ENCODE peak calls at places on chromosomes 13 and 19, in eight cellular contexts. One of them, this sample, is unnamed.
A peak's percentile ranks its signal among the peaks of the same experiment; 100 is the strongest.

GRCh38 chr13:113935081-113935511 is 38.8 kb downstream of the C13orf46 start:
- DNase-seq in germinal center: no peak
- DNase-seq in heart left ventricle: no peak
- DNase-seq in naive thymus-derived CD8-positive, alpha-beta T cell: no peak
- DNase-seq in EL: no peak
- DNase-seq in activated T-cell treated with anti-CD3 and anti-CD28 coated beads for 4 hours: no peak
- DNase-seq in WTC11: peak; percentile 38
- DNase-seq in amniotic epithelial cell: no peak
- DNase-seq in this sample: no peak

GRCh38 chr13:24076124-24076523 is 84.4 kb upstream of the SPATA13 start:
- DNase-seq in germinal center: no peak
- DNase-seq in heart left ventricle: no peak
- DNase-seq in naive thymus-derived CD8-positive, alpha-beta T cell: no peak
- DNase-seq in EL: no peak
- DNase-seq in activated T-cell treated with anti-CD3 and anti-CD28 coated beads for 4 hours: no peak
- DNase-seq in WTC11: no peak
- DNase-seq in amniotic epithelial cell: no peak
- DNase-seq in this sample: peak; percentile 90

GRCh38 chr13:111058796-111059506 is 56.2 kb upstream of the ARHGEF7 start:
- DNase-seq in germinal center: no peak
- DNase-seq in heart left ventricle: no peak
- DNase-seq in naive thymus-derived CD8-positive, alpha-beta T cell: no peak
- DNase-seq in EL: peak; percentile 59
- DNase-seq in activated T-cell treated with anti-CD3 and anti-CD28 coated beads for 4 hours: no peak
- DNase-seq in WTC11: no peak
- DNase-seq in amniotic epithelial cell: peak; percentile 8
- DNase-seq in this sample: no peak

GRCh38 chr19:33193864-33194362 is at the start of gene LRP3:
- DNase-seq in germinal center: no peak
- DNase-seq in heart left ventricle: peak; percentile 54
- DNase-seq in naive thymus-derived CD8-positive, alpha-beta T cell: no peak
- DNase-seq in EL: peak; percentile 24
- DNase-seq in activated T-cell treated with anti-CD3 and anti-CD28 coated beads for 4 hours: no peak
- DNase-seq in WTC11: peak; percentile 38
- DNase-seq in amniotic epithelial cell: no peak
- DNase-seq in this sample: no peak

GRCh38 chr13:40438022-40438692 is 228.3 kb downstream of the FOXO1 start:
- DNase-seq in germinal center: no peak
- DNase-seq in heart left ventricle: no peak
- DNase-seq in naive thymus-derived CD8-positive, alpha-beta T cell: no peak
- DNase-seq in EL: no peak
- DNase-seq in activated T-cell treated with anti-CD3 and anti-CD28 coated beads for 4 hours: no peak
- DNase-seq in WTC11: no peak
- DNase-seq in amniotic epithelial cell: no peak
- DNase-seq in this sample: no peak

GRCh38 chr13:112103971-112104872 is 37.3 kb downstream of the SOX1 start:
- DNase-seq in germinal center: no peak
- DNase-seq in heart left ventricle: no peak
- DNase-seq in naive thymus-derived CD8-positive, alpha-beta T cell: no peak
- DNase-seq in EL: no peak
- DNase-seq in activated T-cell treated with anti-CD3 and anti-CD28 coated beads for 4 hours: no peak
- DNase-seq in WTC11: peak; percentile 66
- DNase-seq in amniotic epithelial cell: no peak
- DNase-seq in this sample: no peak

GRCh38 chr19:1216756-1217155 is 11.2 kb downstream of the STK11 start:
- DNase-seq in germinal center: no peak
- DNase-seq in heart left ventricle: no peak
- DNase-seq in naive thymus-derived CD8-positive, alpha-beta T cell: no peak
- DNase-seq in EL: no peak
- DNase-seq in activated T-cell treated with anti-CD3 and anti-CD28 coated beads for 4 hours: no peak
- DNase-seq in WTC11: no peak
- DNase-seq in amniotic epithelial cell: no peak
- DNase-seq in this sample: no peak

GRCh38 chr19:3403489-3404323 is 37.3 kb downstream of the NFIC start:
- DNase-seq in germinal center: no peak
- DNase-seq in heart left ventricle: peak; percentile 96
- DNase-seq in naive thymus-derived CD8-positive, alpha-beta T cell: no peak
- DNase-seq in EL: peak; percentile 89
- DNase-seq in activated T-cell treated with anti-CD3 and anti-CD28 coated beads for 4 hours: no peak
- DNase-seq in WTC11: no peak
- DNase-seq in amniotic epithelial cell: peak; percentile 83
- DNase-seq in this sample: peak; percentile 72

GRCh38 chr13:71754407-71754974 is 112.5 kb downstream of the DACH1 start:
- DNase-seq in germinal center: no peak
- DNase-seq in heart left ventricle: peak; percentile 35
- DNase-seq in naive thymus-derived CD8-positive, alpha-beta T cell: no peak
- DNase-seq in EL: no peak
- DNase-seq in activated T-cell treated with anti-CD3 and anti-CD28 coated beads for 4 hours: no peak
- DNase-seq in WTC11: no peak
- DNase-seq in amniotic epithelial cell: no peak
- DNase-seq in this sample: peak; percentile 1

GRCh38 chr19:17127671-17128070 is 52.1 kb downstream of the MYO9B start:
- DNase-seq in germinal center: no peak
- DNase-seq in heart left ventricle: no peak
- DNase-seq in naive thymus-derived CD8-positive, alpha-beta T cell: no peak
- DNase-seq in EL: no peak
- DNase-seq in activated T-cell treated with anti-CD3 and anti-CD28 coated beads for 4 hours: no peak
- DNase-seq in WTC11: no peak
- DNase-seq in amniotic epithelial cell: no peak
- DNase-seq in this sample: no peak

GRCh38 chr19:54257116-54257480 is at the start of gene LILRB5:
- DNase-seq in germinal center: no peak
- DNase-seq in heart left ventricle: no peak
- DNase-seq in naive thymus-derived CD8-positive, alpha-beta T cell: no peak
- DNase-seq in EL: no peak
- DNase-seq in activated T-cell treated with anti-CD3 and anti-CD28 coated beads for 4 hours: no peak
- DNase-seq in WTC11: no peak
- DNase-seq in amniotic epithelial cell: no peak
- DNase-seq in this sample: no peak

GRCh38 chr13:25992076-25992475 is 59.7 kb downstream of the SHISA2 start:
- DNase-seq in germinal center: no peak
- DNase-seq in heart left ventricle: no peak
- DNase-seq in naive thymus-derived CD8-positive, alpha-beta T cell: no peak
- DNase-seq in EL: no peak
- DNase-seq in activated T-cell treated with anti-CD3 and anti-CD28 coated beads for 4 hours: no peak
- DNase-seq in WTC11: no peak
- DNase-seq in amniotic epithelial cell: no peak
- DNase-seq in this sample: peak; percentile 77

GRCh38 chr19:34319785-34320184 is 45.2 kb upstream of the GPI start:
- DNase-seq in germinal center: no peak
- DNase-seq in heart left ventricle: no peak
- DNase-seq in naive thymus-derived CD8-positive, alpha-beta T cell: no peak
- DNase-seq in EL: no peak
- DNase-seq in activated T-cell treated with anti-CD3 and anti-CD28 coated beads for 4 hours: no peak
- DNase-seq in WTC11: no peak
- DNase-seq in amniotic epithelial cell: no peak
- DNase-seq in this sample: no peak

GRCh38 chr19:30580673-30581072 is 208.5 kb downstream of the ZNF536 start:
- DNase-seq in germinal center: no peak
- DNase-seq in heart left ventricle: no peak
- DNase-seq in naive thymus-derived CD8-positive, alpha-beta T cell: no peak
- DNase-seq in EL: no peak
- DNase-seq in activated T-cell treated with anti-CD3 and anti-CD28 coated beads for 4 hours: no peak
- DNase-seq in WTC11: no peak
- DNase-seq in amniotic epithelial cell: no peak
- DNase-seq in this sample: no peak

GRCh38 chr19:1513492-1514294 is 874 bp upstream of the ADAMTSL5 start:
- DNase-seq in germinal center: peak; percentile 64
- DNase-seq in heart left ventricle: peak; percentile 56
- DNase-seq in naive thymus-derived CD8-positive, alpha-beta T cell: peak; percentile 75
- DNase-seq in EL: peak; percentile 64
- DNase-seq in activated T-cell treated with anti-CD3 and anti-CD28 coated beads for 4 hours: peak; percentile 58
- DNase-seq in WTC11: peak; percentile 74
- DNase-seq in amniotic epithelial cell: peak; percentile 32
- DNase-seq in this sample: no peak

GRCh38 chr19:23762884-23763711 is 4.4 kb upstream of the ZNF681 start:
- DNase-seq in germinal center: peak; percentile 86
- DNase-seq in heart left ventricle: peak; percentile 87
- DNase-seq in naive thymus-derived CD8-positive, alpha-beta T cell: peak; percentile 80
- DNase-seq in EL: peak; percentile 73
- DNase-seq in activated T-cell treated with anti-CD3 and anti-CD28 coated beads for 4 hours: peak; percentile 72
- DNase-seq in WTC11: peak; percentile 98
- DNase-seq in amniotic epithelial cell: peak; percentile 49
- DNase-seq in this sample: peak; percentile 64

GRCh38 chr19:30807263-30807662 is 435.1 kb downstream of the ZNF536 start:
- DNase-seq in germinal center: no peak
- DNase-seq in heart left ventricle: no peak
- DNase-seq in naive thymus-derived CD8-positive, alpha-beta T cell: no peak
- DNase-seq in EL: no peak
- DNase-seq in activated T-cell treated with anti-CD3 and anti-CD28 coated beads for 4 hours: no peak
- DNase-seq in WTC11: no peak
- DNase-seq in amniotic epithelial cell: no peak
- DNase-seq in this sample: no peak

GRCh38 chr19:44738603-44739585 is 9.6 kb upstream of the BCL3 start:
- DNase-seq in germinal center: no peak
- DNase-seq in heart left ventricle: no peak
- DNase-seq in naive thymus-derived CD8-positive, alpha-beta T cell: no peak
- DNase-seq in EL: no peak
- DNase-seq in activated T-cell treated with anti-CD3 and anti-CD28 coated beads for 4 hours: no peak
- DNase-seq in WTC11: no peak
- DNase-seq in amniotic epithelial cell: no peak
- DNase-seq in this sample: peak; percentile 77

GRCh38 chr13:100069278-100069677 is 19.6 kb upstream of the PCCA start:
- DNase-seq in germinal center: no peak
- DNase-seq in heart left ventricle: no peak
- DNase-seq in naive thymus-derived CD8-positive, alpha-beta T cell: no peak
- DNase-seq in EL: no peak
- DNase-seq in activated T-cell treated with anti-CD3 and anti-CD28 coated beads for 4 hours: no peak
- DNase-seq in WTC11: no peak
- DNase-seq in amniotic epithelial cell: peak; percentile 55
- DNase-seq in this sample: peak; percentile 96

GRCh38 chr19:10508036-10508435 is 4.9 kb upstream of the KEAP1 start:
- DNase-seq in germinal center: no peak
- DNase-seq in heart left ventricle: no peak
- DNase-seq in naive thymus-derived CD8-positive, alpha-beta T cell: no peak
- DNase-seq in EL: no peak
- DNase-seq in activated T-cell treated with anti-CD3 and anti-CD28 coated beads for 4 hours: no peak
- DNase-seq in WTC11: no peak
- DNase-seq in amniotic epithelial cell: no peak
- DNase-seq in this sample: no peak

GRCh38 chr19:48506138-48506733 is 5.4 kb downstream of the LMTK3 start:
- DNase-seq in germinal center: peak; percentile 49
- DNase-seq in heart left ventricle: no peak
- DNase-seq in naive thymus-derived CD8-positive, alpha-beta T cell: no peak
- DNase-seq in EL: peak; percentile 65
- DNase-seq in activated T-cell treated with anti-CD3 and anti-CD28 coated beads for 4 hours: no peak
- DNase-seq in WTC11: no peak
- DNase-seq in amniotic epithelial cell: peak; percentile 53
- DNase-seq in this sample: peak; percentile 56

GRCh38 chr19:22422220-22422619 is at the start of gene ZNF98:
- DNase-seq in germinal center: no peak
- DNase-seq in heart left ventricle: peak; percentile 84
- DNase-seq in naive thymus-derived CD8-positive, alpha-beta T cell: no peak
- DNase-seq in EL: no peak
- DNase-seq in activated T-cell treated with anti-CD3 and anti-CD28 coated beads for 4 hours: no peak
- DNase-seq in WTC11: no peak
- DNase-seq in amniotic epithelial cell: no peak
- DNase-seq in this sample: no peak

GRCh38 chr13:39557285-39557955 is 45.6 kb downstream of the LHFPL6 start:
- DNase-seq in germinal center: no peak
- DNase-seq in heart left ventricle: no peak
- DNase-seq in naive thymus-derived CD8-positive, alpha-beta T cell: no peak
- DNase-seq in EL: no peak
- DNase-seq in activated T-cell treated with anti-CD3 and anti-CD28 coated beads for 4 hours: no peak
- DNase-seq in WTC11: no peak
- DNase-seq in amniotic epithelial cell: no peak
- DNase-seq in this sample: no peak

GRCh38 chr13:28467886-28468519 is 26.9 kb downstream of the FLT1 start:
- DNase-seq in germinal center: no peak
- DNase-seq in heart left ventricle: no peak
- DNase-seq in naive thymus-derived CD8-positive, alpha-beta T cell: no peak
- DNase-seq in EL: no peak
- DNase-seq in activated T-cell treated with anti-CD3 and anti-CD28 coated beads for 4 hours: no peak
- DNase-seq in WTC11: no peak
- DNase-seq in amniotic epithelial cell: peak; percentile 35
- DNase-seq in this sample: no peak

GRCh38 chr19:12886943-12887747 is at the start of gene KLF1:
- DNase-seq in germinal center: no peak
- DNase-seq in heart left ventricle: no peak
- DNase-seq in naive thymus-derived CD8-positive, alpha-beta T cell: no peak
- DNase-seq in EL: no peak
- DNase-seq in activated T-cell treated with anti-CD3 and anti-CD28 coated beads for 4 hours: no peak
- DNase-seq in WTC11: no peak
- DNase-seq in amniotic epithelial cell: no peak
- DNase-seq in this sample: no peak

GRCh38 chr13:22964245-22964966 is 216.4 kb upstream of the SGCG start:
- DNase-seq in germinal center: no peak
- DNase-seq in heart left ventricle: no peak
- DNase-seq in naive thymus-derived CD8-positive, alpha-beta T cell: no peak
- DNase-seq in EL: no peak
- DNase-seq in activated T-cell treated with anti-CD3 and anti-CD28 coated beads for 4 hours: no peak
- DNase-seq in WTC11: no peak
- DNase-seq in amniotic epithelial cell: no peak
- DNase-seq in this sample: no peak

GRCh38 chr19:8900421-8900820 is 68.2 kb downstream of the MBD3L1 start:
- DNase-seq in germinal center: no peak
- DNase-seq in heart left ventricle: no peak
- DNase-seq in naive thymus-derived CD8-positive, alpha-beta T cell: no peak
- DNase-seq in EL: no peak
- DNase-seq in activated T-cell treated with anti-CD3 and anti-CD28 coated beads for 4 hours: no peak
- DNase-seq in WTC11: no peak
- DNase-seq in amniotic epithelial cell: no peak
- DNase-seq in this sample: no peak

GRCh38 chr13:51549593-51549992 is 34.7 kb upstream of the WDFY2 start:
- DNase-seq in germinal center: no peak
- DNase-seq in heart left ventricle: no peak
- DNase-seq in naive thymus-derived CD8-positive, alpha-beta T cell: no peak
- DNase-seq in EL: no peak
- DNase-seq in activated T-cell treated with anti-CD3 and anti-CD28 coated beads for 4 hours: no peak
- DNase-seq in WTC11: no peak
- DNase-seq in amniotic epithelial cell: no peak
- DNase-seq in this sample: peak; percentile 31

GRCh38 chr13:53089951-53090350 is 61.3 kb downstream of the OLFM4 start:
- DNase-seq in germinal center: no peak
- DNase-seq in heart left ventricle: no peak
- DNase-seq in naive thymus-derived CD8-positive, alpha-beta T cell: no peak
- DNase-seq in EL: no peak
- DNase-seq in activated T-cell treated with anti-CD3 and anti-CD28 coated beads for 4 hours: no peak
- DNase-seq in WTC11: no peak
- DNase-seq in amniotic epithelial cell: no peak
- DNase-seq in this sample: no peak

GRCh38 chr19:36489920-36490415 is 607 bp upstream of the ZNF566 start:
- DNase-seq in germinal center: peak; percentile 88
- DNase-seq in heart left ventricle: peak; percentile 89
- DNase-seq in naive thymus-derived CD8-positive, alpha-beta T cell: peak; percentile 55
- DNase-seq in EL: peak; percentile 95
- DNase-seq in activated T-cell treated with anti-CD3 and anti-CD28 coated beads for 4 hours: peak; percentile 66
- DNase-seq in WTC11: peak; percentile 86
- DNase-seq in amniotic epithelial cell: peak; percentile 96
- DNase-seq in this sample: no peak

GRCh38 chr19:51339687-51340656 is 2.0 kb downstream of the VSIG10L start:
- DNase-seq in germinal center: peak; percentile 95
- DNase-seq in heart left ventricle: peak; percentile 99
- DNase-seq in naive thymus-derived CD8-positive, alpha-beta T cell: peak; percentile 74
- DNase-seq in EL: peak; percentile 97
- DNase-seq in activated T-cell treated with anti-CD3 and anti-CD28 coated beads for 4 hours: peak; percentile 91
- DNase-seq in WTC11: peak; percentile 100
- DNase-seq in amniotic epithelial cell: peak; percentile 94
- DNase-seq in this sample: peak; percentile 87

GRCh38 chr19:33507021-33507956 is 14.3 kb downstream of the PEPD start:
- DNase-seq in germinal center: no peak
- DNase-seq in heart left ventricle: no peak
- DNase-seq in naive thymus-derived CD8-positive, alpha-beta T cell: no peak
- DNase-seq in EL: no peak
- DNase-seq in activated T-cell treated with anti-CD3 and anti-CD28 coated beads for 4 hours: no peak
- DNase-seq in WTC11: no peak
- DNase-seq in amniotic epithelial cell: no peak
- DNase-seq in this sample: no peak

GRCh38 chr19:51326216-51327065 is 15.0 kb downstream of the IGLON5 start:
- DNase-seq in germinal center: no peak
- DNase-seq in heart left ventricle: no peak
- DNase-seq in naive thymus-derived CD8-positive, alpha-beta T cell: no peak
- DNase-seq in EL: no peak
- DNase-seq in activated T-cell treated with anti-CD3 and anti-CD28 coated beads for 4 hours: no peak
- DNase-seq in WTC11: no peak
- DNase-seq in amniotic epithelial cell: no peak
- DNase-seq in this sample: no peak

GRCh38 chr19:46634656-46635218 is 1.3 kb downstream of the GNG8 start:
- DNase-seq in germinal center: no peak
- DNase-seq in heart left ventricle: no peak
- DNase-seq in naive thymus-derived CD8-positive, alpha-beta T cell: no peak
- DNase-seq in EL: no peak
- DNase-seq in activated T-cell treated with anti-CD3 and anti-CD28 coated beads for 4 hours: no peak
- DNase-seq in WTC11: peak; percentile 41
- DNase-seq in amniotic epithelial cell: no peak
- DNase-seq in this sample: no peak